ENCODE peak calls at places on chromosomes 5 and 9, in ten cellular contexts. O is heart left ventricle; E is cardiac muscle cell; H is spleen; I is astrocyte of the cerebellum; J is choroid plexus epithelial cell; P is Caco-2; Q is CD8-positive, alpha-beta T cell; G is testis; S is RWPE2. V is an unnamed sample.
A peak's percentile ranks its signal among the peaks of the same experiment; 100 is the strongest.

GRCh38 chr5:119378075-119378699 is 22.4 kb downstream of the TNFAIP8 start:
- DNase-seq in O (no peak), E (no peak), H (no peak), I (no peak), J (no peak), P (no peak), Q (no peak), G (no peak), S (no peak), V (no peak)

GRCh38 chr5:93599427-93600146 is 16.6 kb downstream of the NR2F1 start:
- DNase-seq in O (no peak), E (no peak), H (no peak), I (no peak), J (peak; percentile 90), P (no peak), Q (no peak), G (no peak), S (no peak), V (no peak)

GRCh38 chr5:122120957-122121356 is 8.4 kb upstream of the ZNF474 start:
- DNase-seq in O (no peak), E (no peak), H (no peak), I (no peak), J (no peak), P (no peak), Q (no peak), G (no peak), S (no peak), V (no peak)

GRCh38 chr5:132750471-132751230 is 3.4 kb downstream of the CCNI2 start:
- DNase-seq in O (no peak), E (no peak), H (no peak), I (no peak), J (no peak), P (no peak), Q (no peak), G (no peak), S (no peak), V (peak; percentile 74)

GRCh38 chr5:10607666-10608442 is 44.0 kb downstream of the ANKRD33B start:
- DNase-seq in O (peak; percentile 57), E (peak; percentile 89), H (no peak), I (no peak), J (peak; percentile 90), P (no peak), Q (no peak), G (peak; percentile 34), S (no peak), V (peak; percentile 86)

GRCh38 chr5:32446660-32447059 is 2.1 kb upstream of the ZFR start:
- DNase-seq in O (no peak), E (no peak), H (no peak), I (no peak), J (no peak), P (no peak), Q (no peak), G (no peak), S (no peak), V (peak; percentile 25)

GRCh38 chr9:71254592-71255277 is 133.3 kb upstream of the TRPM3 start:
- DNase-seq in O (no peak), E (no peak), H (no peak), I (no peak), J (no peak), P (no peak), Q (no peak), G (no peak), S (no peak), V (no peak)

GRCh38 chr5:159586941-159587340 is 256.7 kb upstream of the IL12B start:
- DNase-seq in O (no peak), E (no peak), H (no peak), I (no peak), J (no peak), P (no peak), Q (no peak), G (no peak), S (no peak), V (no peak)

GRCh38 chr5:73897886-73898285 is 271.9 kb downstream of the ARHGEF28 start:
- DNase-seq in O (peak; percentile 82), E (no peak), H (no peak), I (no peak), J (no peak), P (no peak), Q (no peak), G (no peak), S (no peak), V (no peak)

GRCh38 chr5:9714187-9714586 is 84.0 kb upstream of the TAS2R1 start:
- DNase-seq in O (no peak), E (no peak), H (no peak), I (no peak), J (no peak), P (no peak), Q (no peak), G (no peak), S (no peak), V (no peak)

GRCh38 chr5:131430794-131431193 is 166.9 kb downstream of the CDC42SE2 start:
- DNase-seq in O (no peak), E (peak; percentile 19), H (no peak), I (no peak), J (peak; percentile 16), P (no peak), Q (no peak), G (no peak), S (no peak), V (no peak)

DNA sequence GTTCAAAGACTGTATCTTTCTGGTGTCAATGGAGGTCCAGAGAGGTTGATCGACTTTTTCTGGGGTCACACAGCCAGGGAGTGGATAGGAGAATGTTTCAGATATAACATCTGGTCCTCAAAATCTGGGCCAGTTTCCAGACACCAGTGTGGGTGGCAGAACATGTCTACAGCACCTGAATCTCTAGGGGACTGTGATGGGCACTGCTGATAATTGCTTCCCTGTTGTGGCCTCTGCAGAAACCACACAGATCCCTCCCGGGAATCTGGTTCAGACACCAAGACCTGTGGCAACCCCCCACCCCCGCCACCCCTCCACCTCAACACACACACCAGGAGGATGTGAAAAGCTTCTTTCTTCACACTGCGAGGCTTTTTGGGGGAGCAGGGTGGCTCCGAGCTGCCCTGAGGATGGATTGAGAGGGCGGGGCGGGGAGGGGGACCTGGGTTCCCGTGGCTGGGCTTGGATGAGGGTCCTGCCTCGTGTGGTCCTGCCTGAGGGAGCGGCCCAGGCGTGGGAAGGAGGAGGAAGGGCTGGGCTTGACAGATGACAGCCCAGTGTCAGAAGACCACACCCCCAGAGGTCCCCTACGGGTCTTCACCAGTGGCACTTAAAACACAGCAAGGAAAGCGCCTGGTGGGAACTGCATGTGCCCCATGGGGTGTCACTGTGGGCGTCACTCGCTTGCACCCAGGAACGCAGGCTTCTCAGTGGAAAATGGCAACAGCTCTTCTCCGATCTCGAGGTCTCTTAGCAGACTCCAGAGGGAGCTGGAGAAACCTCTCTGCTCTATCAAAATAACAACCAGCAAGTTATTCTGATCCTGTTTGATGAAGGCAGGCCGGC is 55.2 kb downstream of the TRIP13 start:
- DNase-seq in O (no peak), E (peak; percentile 42), H (no peak), I (no peak), J (no peak), P (no peak), Q (no peak), G (no peak), S (peak; percentile 47), V (no peak)
- TF ChIP-seq CTCF in O (no peak), E (peak; percentile 20), H (no peak), I (no peak), J (peak; percentile 24), P (no peak), Q (no peak), G (no peak), S (no peak), V (no peak)

DNA sequence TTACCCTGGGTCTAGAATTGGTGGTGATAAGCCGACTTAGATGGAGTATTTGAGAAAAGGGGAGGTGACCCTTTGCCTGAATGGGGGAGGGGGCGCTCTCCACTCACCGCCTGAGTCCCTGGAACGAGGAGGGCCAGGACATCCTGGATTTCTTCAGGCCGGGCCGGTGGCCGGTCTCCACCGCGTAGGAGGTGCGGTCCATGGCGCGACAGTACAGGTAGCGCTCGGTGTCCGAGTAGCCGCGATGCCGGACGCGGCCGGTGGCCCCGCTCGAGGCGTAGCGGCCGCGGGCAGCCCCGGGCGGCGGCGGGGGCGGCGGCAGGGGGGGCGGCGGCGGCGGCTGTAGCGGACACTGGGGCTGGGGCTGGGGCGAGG is 478 bp downstream of the PDE4D start:
- DNase-seq in O (no peak), E (no peak), H (no peak), I (no peak), J (no peak), P (no peak), Q (no peak), G (no peak), S (no peak), V (no peak)
- H3K4me3 ChIP-seq in O (no peak overlapping the region), E (no peak overlapping the region), H (no peak overlapping the region), I (peak overlapping the region; percentile 44), J (peak overlapping the region; percentile 34), P (no peak overlapping the region), Q (no peak overlapping the region), G (no peak overlapping the region), S (no peak overlapping the region), V (no peak overlapping the region)

GRCh38 chr9:108855529-108855886 is 278 bp downstream of the ACTL7B start:
- DNase-seq in O (no peak), E (no peak), H (no peak), I (no peak), J (no peak), P (no peak), Q (no peak), G (no peak), S (no peak), V (no peak)

GRCh38 chr9:108852089-108852488 is 3.7 kb downstream of the ACTL7B start:
- DNase-seq in O (no peak), E (no peak), H (no peak), I (no peak), J (no peak), P (peak; percentile 13), Q (no peak), G (no peak), S (no peak), V (no peak)

GRCh38 chr9:108855888-108856287 is at the start of gene ACTL7B:
- DNase-seq in O (no peak), E (no peak), H (no peak), I (no peak), J (no peak), P (no peak), Q (no peak), G (no peak), S (no peak), V (no peak)

GRCh38 chr9:108854094-108854493 is 1.7 kb downstream of the ACTL7B start:
- DNase-seq in O (no peak), E (no peak), H (no peak), I (no peak), J (no peak), P (no peak), Q (no peak), G (no peak), S (no peak), V (no peak)

GRCh38 chr9:108854641-108855528 is 901 bp downstream of the ACTL7B start:
- DNase-seq in O (no peak), E (peak; percentile 18), H (no peak), I (no peak), J (no peak), P (no peak), Q (no peak), G (peak; percentile 28), S (no peak), V (no peak)
- TF ChIP-seq CTCF in O (no peak), E (no peak), H (no peak), I (no peak), J (no peak), P (no peak), Q (no peak), G (no peak), S (no peak), V (no peak)

DNA sequence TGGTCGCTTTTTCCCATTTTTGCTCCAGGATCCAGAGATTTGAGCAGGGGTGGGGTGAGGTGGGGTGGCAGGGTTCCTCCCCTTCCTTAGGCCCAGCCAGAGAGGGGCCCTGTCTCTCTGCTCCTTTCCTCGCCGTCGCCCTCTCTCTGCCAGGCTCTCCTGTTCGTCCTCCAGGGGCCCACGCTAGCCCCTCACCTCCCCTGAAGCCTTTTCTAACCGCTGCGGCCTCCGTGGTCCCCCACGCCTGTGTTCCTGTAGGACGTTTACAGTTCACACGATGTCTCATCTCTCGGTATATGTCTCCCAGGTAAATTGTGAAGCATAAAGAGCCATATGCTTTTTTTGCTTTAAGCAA is 49.9 kb upstream of the ZNF366 start:
- DNase-seq in O (no peak), E (no peak), H (no peak), I (no peak), J (no peak), P (no peak), Q (no peak), G (no peak), S (no peak), V (peak; percentile 31)
- H3K4me3 ChIP-seq in O (peak overlapping the region; percentile 41), E (no peak overlapping the region), H (peak overlapping the region; percentile 43), I (no peak overlapping the region), J (peak overlapping the region; percentile 46), P (no peak overlapping the region), Q (peak overlapping the region; percentile 35), G (peak overlapping the region; percentile 57), S (no peak overlapping the region), V (peak overlapping the region; percentile 57)

V was measured in GM12865.